ENCODE peak calls at places on chromosome X, in six cellular contexts. One of them, this sample, is unnamed.

GRCh38 chrX:10015711-10016515 is 48.8 kb downstream of the CLDN34 start:
- DNase-seq in uterus: peak; percentile 28
- DNase-seq in H1: peak; percentile 51
- DNase-seq in GM23338: peak; percentile 70
- DNase-seq in endodermal cell: peak; percentile 76
- DNase-seq in cardiac muscle cell: peak; percentile 42
- DNase-seq in this sample: no peak

GRCh38 chrX:74448669-74449068 is 27.4 kb downstream of the SLC16A2 start:
- DNase-seq in GM23338: no peak
- DNase-seq in cardiac muscle cell: no peak
- DNase-seq in H1: no peak
- DNase-seq in uterus: no peak
- DNase-seq in endodermal cell: no peak
- DNase-seq in this sample: no peak

GRCh38 chrX:97858592-97858991 is 974.9 kb downstream of the RPA4 start:
- DNase-seq in uterus: no peak
- DNase-seq in H1: no peak
- DNase-seq in GM23338: no peak
- DNase-seq in endodermal cell: no peak
- DNase-seq in cardiac muscle cell: no peak
- DNase-seq in this sample: no peak

GRCh38 chrX:29555465-29556091 is 659.8 kb upstream of the MAGEB2 start:
- DNase-seq in endodermal cell: no peak
- DNase-seq in GM23338: no peak
- DNase-seq in uterus: no peak
- DNase-seq in H1: no peak
- DNase-seq in cardiac muscle cell: no peak
- DNase-seq in this sample: no peak

GRCh38 chrX:153974003-153974725 is 1.6 kb downstream of the TMEM187 start:
- DNase-seq in cardiac muscle cell: no peak
- DNase-seq in H1: no peak
- DNase-seq in endodermal cell: peak; percentile 43
- DNase-seq in GM23338: no peak
- DNase-seq in uterus: no peak
- DNase-seq in this sample: no peak

GRCh38 chrX:34563809-34564208 is 93.3 kb downstream of the TMEM47 start:
- DNase-seq in uterus: no peak
- DNase-seq in cardiac muscle cell: no peak
- DNase-seq in GM23338: peak; percentile 44
- DNase-seq in endodermal cell: no peak
- DNase-seq in H1: no peak
- DNase-seq in this sample: no peak

GRCh38 chrX:97551821-97552220 is 668.1 kb downstream of the RPA4 start:
- DNase-seq in cardiac muscle cell: no peak
- DNase-seq in GM23338: no peak
- DNase-seq in endodermal cell: no peak
- DNase-seq in H1: no peak
- DNase-seq in uterus: no peak
- DNase-seq in this sample: no peak

GRCh38 chrX:36856849-36857248 is 151.3 kb upstream of the FAM47C start:
- DNase-seq in H1: no peak
- DNase-seq in endodermal cell: no peak
- DNase-seq in uterus: no peak
- DNase-seq in cardiac muscle cell: peak; percentile 0
- DNase-seq in GM23338: peak; percentile 4
- DNase-seq in this sample: no peak

GRCh38 chrX:154730271-154730883 is 20.5 kb downstream of the GAB3 start:
- DNase-seq in endodermal cell: no peak
- DNase-seq in cardiac muscle cell: peak; percentile 88
- DNase-seq in GM23338: no peak
- DNase-seq in H1: no peak
- DNase-seq in uterus: peak; percentile 40
- DNase-seq in this sample: no peak

GRCh38 chrX:133985164-133986007 is at the start of gene GPC3:
- DNase-seq in H1: peak; percentile 64
- DNase-seq in cardiac muscle cell: peak; percentile 65
- DNase-seq in uterus: peak; percentile 47
- DNase-seq in endodermal cell: peak; percentile 90
- DNase-seq in GM23338: peak; percentile 77
- DNase-seq in this sample: peak; percentile 33

GRCh38 chrX:74923942-74924448 is 1.3 kb downstream of the NEXMIF start:
- DNase-seq in uterus: peak; percentile 28
- DNase-seq in GM23338: peak; percentile 37
- DNase-seq in H1: no peak
- DNase-seq in endodermal cell: no peak
- DNase-seq in cardiac muscle cell: peak; percentile 26
- DNase-seq in this sample: peak; percentile 13

GRCh38 chrX:140701480-140701879 is 8.1 kb upstream of the LINC00632 start:
- DNase-seq in uterus: no peak
- DNase-seq in H1: no peak
- DNase-seq in GM23338: peak; percentile 35
- DNase-seq in cardiac muscle cell: peak; percentile 68
- DNase-seq in endodermal cell: no peak
- DNase-seq in this sample: no peak

GRCh38 chrX:135985123-135985973 is at the start of gene SLC9A6:
- DNase-seq in H1: peak; percentile 66
- DNase-seq in GM23338: peak; percentile 81
- DNase-seq in uterus: peak; percentile 75
- DNase-seq in endodermal cell: peak; percentile 83
- DNase-seq in cardiac muscle cell: peak; percentile 57
- DNase-seq in this sample: peak; percentile 47

GRCh38 chrX:16785247-16786138 is 773 bp upstream of the TXLNG start:
- DNase-seq in uterus: peak; percentile 25
- DNase-seq in H1: no peak
- DNase-seq in cardiac muscle cell: no peak
- DNase-seq in GM23338: peak; percentile 6
- DNase-seq in endodermal cell: no peak
- DNase-seq in this sample: no peak

GRCh38 chrX:21838937-21839333 is 482 bp upstream of the MBTPS2 start:
- DNase-seq in GM23338: no peak
- DNase-seq in uterus: no peak
- DNase-seq in H1: no peak
- DNase-seq in endodermal cell: no peak
- DNase-seq in cardiac muscle cell: peak; percentile 48
- DNase-seq in this sample: no peak

GRCh38 chrX:118534716-118535493 is 39.3 kb downstream of the DOCK11 start:
- DNase-seq in endodermal cell: no peak
- DNase-seq in cardiac muscle cell: no peak
- DNase-seq in H1: no peak
- DNase-seq in uterus: no peak
- DNase-seq in GM23338: peak; percentile 31
- DNase-seq in this sample: no peak

GRCh38 chrX:37349131-37350033 is at the start of gene PRRG1:
- DNase-seq in endodermal cell: peak; percentile 95
- DNase-seq in uterus: peak; percentile 74
- DNase-seq in H1: peak; percentile 73
- DNase-seq in GM23338: peak; percentile 83
- DNase-seq in cardiac muscle cell: peak; percentile 90
- DNase-seq in this sample: peak; percentile 76

GRCh38 chrX:21590012-21590776 is 67.9 kb downstream of the KLHL34 start:
- DNase-seq in H1: no peak
- DNase-seq in endodermal cell: no peak
- DNase-seq in cardiac muscle cell: no peak
- DNase-seq in GM23338: no peak
- DNase-seq in uterus: no peak
- DNase-seq in this sample: no peak

GRCh38 chrX:1475881-1476280 is 23.2 kb upstream of the ASMTL start:
- DNase-seq in H1: peak; percentile 16
- DNase-seq in cardiac muscle cell: no peak
- DNase-seq in GM23338: no peak
- DNase-seq in uterus: peak; percentile 2
- DNase-seq in endodermal cell: peak; percentile 31
- DNase-seq in this sample: no peak

GRCh38 chrX:149506349-149506748 is 1.2 kb upstream of the IDS start:
- DNase-seq in endodermal cell: no peak
- DNase-seq in cardiac muscle cell: no peak
- DNase-seq in GM23338: no peak
- DNase-seq in uterus: no peak
- DNase-seq in H1: no peak
- DNase-seq in this sample: no peak

GRCh38 chrX:43566170-43566569 is 89.9 kb upstream of the MAOA start:
- DNase-seq in endodermal cell: no peak
- DNase-seq in H1: no peak
- DNase-seq in GM23338: no peak
- DNase-seq in cardiac muscle cell: no peak
- DNase-seq in uterus: no peak
- DNase-seq in this sample: no peak

GRCh38 chrX:88988796-88989195 is 241.8 kb downstream of the CPXCR1 start:
- DNase-seq in GM23338: no peak
- DNase-seq in uterus: no peak
- DNase-seq in H1: no peak
- DNase-seq in endodermal cell: no peak
- DNase-seq in cardiac muscle cell: no peak
- DNase-seq in this sample: no peak

GRCh38 chrX:150080497-150080896 is 142.2 kb upstream of the EOLA2 start:
- DNase-seq in GM23338: no peak
- DNase-seq in H1: no peak
- DNase-seq in uterus: no peak
- DNase-seq in endodermal cell: no peak
- DNase-seq in cardiac muscle cell: no peak
- DNase-seq in this sample: no peak

GRCh38 chrX:55011294-55011693 is 11.1 kb downstream of the APEX2 start:
- DNase-seq in cardiac muscle cell: no peak
- DNase-seq in uterus: no peak
- DNase-seq in endodermal cell: no peak
- DNase-seq in H1: no peak
- DNase-seq in GM23338: no peak
- DNase-seq in this sample: no peak

GRCh38 chrX:139734996-139735395 is 27.0 kb upstream of the MCF2 start:
- DNase-seq in uterus: no peak
- DNase-seq in GM23338: no peak
- DNase-seq in H1: no peak
- DNase-seq in endodermal cell: no peak
- DNase-seq in cardiac muscle cell: no peak
- DNase-seq in this sample: no peak

GRCh38 chrX:18983711-18984380 is at the start of gene PHKA2:
- DNase-seq in uterus: no peak
- DNase-seq in cardiac muscle cell: no peak
- DNase-seq in H1: peak; percentile 72
- DNase-seq in endodermal cell: peak; percentile 83
- DNase-seq in GM23338: peak; percentile 61
- DNase-seq in this sample: no peak

GRCh38 chrX:80430826-80431501 is 10.7 kb downstream of the TENT5D start:
- DNase-seq in endodermal cell: peak; percentile 54
- DNase-seq in uterus: no peak
- DNase-seq in GM23338: peak; percentile 40
- DNase-seq in cardiac muscle cell: peak; percentile 2
- DNase-seq in H1: peak; percentile 46
- DNase-seq in this sample: no peak
- TF ChIP-seq CTCF in endodermal cell: peak; percentile 47
- TF ChIP-seq CTCF in uterus: no peak
- TF ChIP-seq CTCF in GM23338: peak; percentile 50
- TF ChIP-seq CTCF in cardiac muscle cell: no peak
- TF ChIP-seq CTCF in H1: no peak
- TF ChIP-seq CTCF in this sample: no peak

DNA sequence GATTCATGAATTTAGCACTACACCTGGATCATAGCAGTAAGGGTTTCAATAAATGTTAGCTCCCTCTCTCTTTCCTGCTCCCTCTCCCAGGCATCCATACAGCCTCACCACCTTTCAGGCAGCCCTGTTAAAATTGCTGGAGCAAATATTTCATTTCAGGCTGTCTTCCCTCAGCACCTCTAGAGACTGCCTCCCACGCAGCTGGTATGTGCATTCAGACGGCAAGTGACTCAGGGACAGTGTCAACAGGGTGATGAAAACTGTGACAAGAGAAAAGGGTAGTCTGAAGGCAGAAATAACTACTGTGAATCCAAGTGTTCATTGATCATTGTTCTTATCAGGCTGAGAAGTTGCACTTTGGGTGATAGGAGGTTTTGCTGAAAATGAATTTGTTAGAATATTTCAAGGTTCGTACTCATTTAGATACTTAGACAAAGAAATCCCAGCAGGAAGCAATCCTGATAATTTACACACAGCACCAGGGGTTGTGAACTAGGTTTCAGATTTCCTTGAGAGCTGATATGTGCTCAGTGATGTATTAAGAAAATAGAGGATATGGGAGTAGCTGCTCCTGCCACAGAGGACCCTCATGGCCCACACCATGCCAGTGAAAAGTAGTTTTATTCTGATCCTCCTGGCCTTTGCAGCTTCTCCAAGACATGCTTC is 424.2 kb downstream of the FGF13 start:
- DNase-seq in uterus: no peak
- DNase-seq in H1: no peak
- DNase-seq in GM23338: no peak
- DNase-seq in endodermal cell: peak; percentile 52
- DNase-seq in cardiac muscle cell: no peak
- DNase-seq in this sample: no peak
- H3K27me3 ChIP-seq in uterus: peaks cover 3% of the 10 kb centered on the region
- H3K27me3 ChIP-seq in H1: no peaks in the 10 kb centered on the region
- H3K27me3 ChIP-seq in GM23338: no peaks in the 10 kb centered on the region
- H3K27me3 ChIP-seq in endodermal cell: no peaks in the 10 kb centered on the region
- H3K27me3 ChIP-seq in cardiac muscle cell: peaks cover 2% of the 10 kb centered on the region
- H3K27me3 ChIP-seq in this sample: no peaks in the 10 kb centered on the region

GRCh38 chrX:24148535-24149345 is 789 bp upstream of the ZFX start:
- DNase-seq in uterus: peak; percentile 55
- DNase-seq in GM23338: no peak
- DNase-seq in H1: no peak
- DNase-seq in cardiac muscle cell: peak; percentile 57
- DNase-seq in endodermal cell: no peak
- DNase-seq in this sample: no peak

GRCh38 chrX:24146283-24146865 is 3.2 kb upstream of the ZFX start:
- DNase-seq in uterus: no peak
- DNase-seq in cardiac muscle cell: no peak
- DNase-seq in GM23338: no peak
- DNase-seq in H1: no peak
- DNase-seq in endodermal cell: no peak
- DNase-seq in this sample: no peak

GRCh38 chrX:24145340-24146186 is 4.0 kb upstream of the ZFX start:
- DNase-seq in GM23338: no peak
- DNase-seq in cardiac muscle cell: no peak
- DNase-seq in endodermal cell: no peak
- DNase-seq in H1: no peak
- DNase-seq in uterus: no peak
- DNase-seq in this sample: no peak

GRCh38 chrX:24148118-24148517 is 1.4 kb upstream of the ZFX start:
- DNase-seq in GM23338: no peak
- DNase-seq in cardiac muscle cell: no peak
- DNase-seq in endodermal cell: no peak
- DNase-seq in uterus: no peak
- DNase-seq in H1: no peak
- DNase-seq in this sample: no peak

DNA sequence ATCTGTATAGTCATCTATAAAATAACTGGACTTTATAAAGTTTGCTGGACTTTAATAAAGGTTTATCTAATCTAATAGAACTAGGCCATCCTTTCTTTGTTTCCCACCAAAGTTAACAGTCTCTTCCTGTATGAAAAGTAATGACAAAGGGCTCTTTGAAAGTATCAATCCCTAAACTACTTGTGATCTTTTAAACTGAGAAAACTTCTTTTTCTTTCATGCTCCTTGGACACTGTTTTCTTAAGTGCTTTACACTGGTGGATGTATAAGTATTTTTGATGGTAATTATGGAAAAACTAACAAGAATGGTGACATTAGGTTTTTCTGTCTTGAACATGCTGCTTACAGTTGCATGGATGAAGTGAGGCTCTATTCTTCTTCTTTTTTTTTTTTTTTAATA is 2.4 kb upstream of the ZFX start:
- DNase-seq in GM23338: no peak
- DNase-seq in endodermal cell: no peak
- DNase-seq in H1: no peak
- DNase-seq in cardiac muscle cell: no peak
- DNase-seq in uterus: no peak
- DNase-seq in this sample: no peak
- TF ChIP-seq CTCF in GM23338: no peak
- TF ChIP-seq CTCF in endodermal cell: no peak
- TF ChIP-seq CTCF in H1: no peak
- TF ChIP-seq CTCF in cardiac muscle cell: no peak
- TF ChIP-seq CTCF in uterus: no peak
- TF ChIP-seq CTCF in this sample: no peak

GRCh38 chrX:68953331-68953730 is 124.5 kb downstream of the EFNB1 start:
- DNase-seq in endodermal cell: no peak
- DNase-seq in H1: no peak
- DNase-seq in cardiac muscle cell: no peak
- DNase-seq in GM23338: no peak
- DNase-seq in uterus: no peak
- DNase-seq in this sample: no peak
- H3K27me3 ChIP-seq in endodermal cell: no peaks in the 10 kb centered on the region
- H3K27me3 ChIP-seq in H1: no peaks in the 10 kb centered on the region
- H3K27me3 ChIP-seq in cardiac muscle cell: no peaks in the 10 kb centered on the region
- H3K27me3 ChIP-seq in GM23338: no peaks in the 10 kb centered on the region
- H3K27me3 ChIP-seq in uterus: peaks cover 4% of the 10 kb centered on the region
- H3K27me3 ChIP-seq in this sample: no peaks in the 10 kb centered on the region